ENCODE peak calls at places on chromosomes 2 and 18, in eight cellular contexts. L, J, C, K, P, U, Q and O are unnamed samples.

GRCh38 chr2:116917196-116917595 is 897.3 kb upstream of the DDX18 start:
- DNase-seq in L (no peak), J (no peak), C (no peak), K (no peak), P (no peak), U (no peak), Q (no peak), O (no peak)

GRCh38 chr2:120988051-120988707 is 252.5 kb downstream of the GLI2 start:
- DNase-seq in L (no peak), J (no peak), C (peak; percentile 56), K (no peak), P (no peak), U (no peak), Q (no peak), O (no peak)

GRCh38 chr2:208097313-208097712 is 27.0 kb downstream of the CRYGD start:
- DNase-seq in L (no peak), J (no peak), C (no peak), K (no peak), P (no peak), U (no peak), Q (no peak), O (no peak)

GRCh38 chr2:8424997-8425900 is 256.6 kb upstream of the ID2 start:
- DNase-seq in L (no peak), J (no peak), C (no peak), K (no peak), P (no peak), U (peak; percentile 46), Q (no peak), O (peak; percentile 46)

GRCh38 chr2:2639251-2640139 is 308.4 kb upstream of the MYT1L start:
- DNase-seq in L (no peak), J (no peak), C (no peak), K (no peak), P (no peak), U (peak; percentile 46), Q (no peak), O (no peak)

GRCh38 chr2:62940697-62941096 is 109.9 kb upstream of the OTX1 start:
- DNase-seq in L (no peak), J (no peak), C (no peak), K (no peak), P (no peak), U (no peak), Q (no peak), O (no peak)

GRCh38 chr2:164620873-164621760 is at the start of gene GRB14:
- DNase-seq in L (peak; percentile 6), J (no peak), C (no peak), K (peak; percentile 86), P (no peak), U (no peak), Q (no peak), O (peak; percentile 30)

GRCh38 chr2:10547011-10547410 is 98.9 kb upstream of the ODC1 start:
- DNase-seq in L (peak; percentile 30), J (no peak), C (no peak), K (no peak), P (no peak), U (no peak), Q (no peak), O (no peak)

GRCh38 chr2:42328148-42328833 is 32.7 kb downstream of the COX7A2L start:
- DNase-seq in L (peak; percentile 50), J (peak; percentile 52), C (no peak), K (no peak), P (no peak), U (no peak), Q (no peak), O (no peak)

GRCh38 chr18:59357928-59358327 is 1.1 kb downstream of the LMAN1 start:
- DNase-seq in L (peak; percentile 68), J (peak; percentile 43), C (no peak), K (peak; percentile 66), P (no peak), U (no peak), Q (no peak), O (no peak)

GRCh38 chr2:184541591-184541990 is 56.7 kb upstream of the ZNF804A start:
- DNase-seq in L (no peak), J (no peak), C (no peak), K (no peak), P (no peak), U (no peak), Q (no peak), O (no peak)

GRCh38 chr2:30366199-30366691 is 80.8 kb upstream of the LCLAT1 start:
- DNase-seq in L (peak; percentile 63), J (no peak), C (peak; percentile 62), K (no peak), P (no peak), U (no peak), Q (peak; percentile 17), O (peak; percentile 39)

GRCh38 chr2:219573166-219573565 is 1.1 kb downstream of the INHA start:
- DNase-seq in L (no peak), J (no peak), C (no peak), K (no peak), P (no peak), U (no peak), Q (no peak), O (no peak)

GRCh38 chr18:61651880-61652268 is 240.9 kb downstream of the RNF152 start:
- DNase-seq in L (no peak), J (no peak), C (no peak), K (no peak), P (no peak), U (no peak), Q (no peak), O (no peak)

GRCh38 chr2:39488450-39488849 is 51.4 kb upstream of the MAP4K3 start:
- DNase-seq in L (peak; percentile 84), J (peak; percentile 80), C (no peak), K (peak; percentile 51), P (no peak), U (no peak), Q (no peak), O (no peak)

GRCh38 chr2:136112949-136113766 is 4.8 kb downstream of the CXCR4 start:
- DNase-seq in L (no peak), J (peak; percentile 96), C (no peak), K (no peak), P (no peak), U (no peak), Q (no peak), O (no peak)

GRCh38 chr2:153287109-153287801 is 191.3 kb downstream of the RPRM start:
- DNase-seq in L (no peak), J (peak; percentile 37), C (no peak), K (no peak), P (no peak), U (no peak), Q (no peak), O (peak; percentile 19)
- TF ChIP-seq CTCF in L (peak; percentile 13), J (peak; percentile 52), C (no peak), K (no peak), P (no peak), U (no peak), Q (no peak), O (no peak)

GRCh38 chr2:6921321-6921922 is 4.2 kb downstream of the RNF144A start:
- DNase-seq in L (no peak), J (no peak), C (no peak), K (peak; percentile 52), P (no peak), U (no peak), Q (no peak), O (no peak)

GRCh38 chr2:6922201-6922656 is 5.0 kb downstream of the RNF144A start:
- DNase-seq in L (no peak), J (peak; percentile 30), C (no peak), K (peak; percentile 65), P (no peak), U (no peak), Q (no peak), O (no peak)

GRCh38 chr2:6924101-6924917 is 7.1 kb downstream of the RNF144A start:
- DNase-seq in L (no peak), J (no peak), C (no peak), K (no peak), P (no peak), U (no peak), Q (no peak), O (no peak)

GRCh38 chr2:6924918-6925194 is 7.6 kb downstream of the RNF144A start:
- DNase-seq in L (no peak), J (no peak), C (no peak), K (no peak), P (no peak), U (no peak), Q (no peak), O (no peak)

DNA sequence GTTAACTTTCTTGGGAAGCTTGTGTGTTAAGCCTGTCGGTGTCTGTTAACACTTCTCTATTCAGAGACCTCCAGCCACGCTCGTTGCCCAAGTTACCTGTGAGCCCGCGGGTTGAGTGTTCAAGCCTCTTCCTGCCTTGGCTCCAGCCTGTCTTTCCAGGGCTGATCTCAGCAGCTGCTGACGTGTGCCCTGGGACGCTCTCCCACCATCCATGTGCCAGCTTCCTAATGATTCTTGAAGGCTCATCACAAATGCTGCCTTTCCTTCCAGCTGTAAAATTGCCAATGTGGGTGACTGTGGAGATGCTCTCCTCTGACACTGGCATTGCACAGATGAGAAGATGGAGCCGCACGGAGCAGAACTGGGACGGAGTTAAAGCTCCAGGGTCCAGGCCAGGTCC is 6.1 kb downstream of the RNF144A start:
- DNase-seq in L (no peak), J (no peak), C (no peak), K (no peak), P (no peak), U (no peak), Q (no peak), O (no peak)
- TF ChIP-seq CTCF in L (no peak), J (no peak), C (no peak), K (no peak), P (no peak), U (no peak), Q (no peak), O (no peak)

DNA sequence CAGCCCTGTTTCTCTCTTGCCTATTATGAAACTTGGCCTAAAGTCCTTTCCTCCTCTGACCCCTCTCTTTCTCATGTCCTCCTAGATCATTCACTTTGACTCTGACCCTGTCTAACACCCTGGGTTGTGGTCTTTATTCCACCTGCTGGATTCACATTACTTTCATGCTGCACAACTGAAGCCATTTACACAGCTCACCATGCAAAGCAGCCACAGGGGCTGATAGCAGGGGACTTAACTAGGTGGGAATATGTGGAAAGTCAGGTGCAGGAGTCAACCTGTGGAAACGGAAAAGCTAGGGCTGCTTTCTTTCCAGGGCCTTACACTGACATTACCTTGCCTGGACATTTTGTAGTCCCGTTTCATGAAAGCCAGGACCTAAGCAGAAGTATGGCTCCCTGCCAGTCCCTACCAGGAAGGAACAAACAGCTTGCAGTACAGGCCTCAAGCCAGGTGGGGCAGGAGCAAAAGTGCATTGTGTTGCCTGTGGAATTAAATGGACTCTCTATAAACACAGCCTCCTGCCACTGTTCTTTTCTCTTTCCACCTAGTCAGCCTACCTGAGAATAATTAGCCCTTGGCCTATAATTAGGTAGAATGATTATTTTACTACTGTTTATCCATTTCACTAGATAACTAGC is 11.8 kb downstream of the MAPRE3 start:
- DNase-seq in L (no peak), J (peak; percentile 49), C (peak; percentile 85), K (peak; percentile 94), P (peak; percentile 12), U (peak; percentile 70), Q (no peak), O (no peak)
- TF ChIP-seq CTCF in L (peak; percentile 14), J (no peak), C (no peak), K (peak; percentile 35), P (no peak), U (peak; percentile 20), Q (peak; percentile 20), O (peak; percentile 21)

DNA sequence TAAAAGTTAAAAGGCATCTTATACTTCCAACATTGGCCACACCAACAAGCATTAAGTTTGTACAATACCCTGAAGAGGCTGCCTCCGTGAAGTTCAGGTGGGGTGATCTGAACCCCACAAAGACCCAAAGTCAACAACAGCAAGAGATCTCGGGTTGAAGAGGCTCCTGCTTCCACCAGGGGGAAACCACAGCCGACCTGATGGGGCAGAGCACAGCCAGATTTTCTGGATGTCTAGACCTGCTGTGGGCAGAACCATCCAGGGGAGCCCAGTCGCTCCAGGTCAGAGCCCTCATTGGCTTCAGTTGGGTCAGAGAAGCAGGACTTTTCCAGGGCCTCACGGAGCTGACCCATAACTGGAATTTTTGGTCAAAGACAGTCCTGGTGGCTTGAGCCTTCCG is 66.5 kb upstream of the ACKR3 start:
- DNase-seq in L (no peak), J (no peak), C (no peak), K (no peak), P (no peak), U (no peak), Q (no peak), O (no peak)
- TF ChIP-seq CTCF in L (peak; percentile 26), J (no peak), C (no peak), K (no peak), P (peak; percentile 19), U (no peak), Q (no peak), O (no peak)